ENCODE peak calls at places on chromosomes 2 and 18, in six cellular contexts. One of them, this sample, is unnamed.

GRCh38 chr18:3449702-3450357 is at the start of gene TGIF1:
- DNase-seq in HepG2: peak; percentile 63
- DNase-seq in GM12878: no peak
- DNase-seq in H1: no peak
- DNase-seq in GM12892: no peak
- DNase-seq in K562: peak; percentile 91
- DNase-seq in this sample: no peak

GRCh38 chr2:17557596-17557995 is 17.1 kb downstream of the VSNL1 start:
- DNase-seq in HepG2: peak; percentile 61
- DNase-seq in GM12878: no peak
- DNase-seq in H1: no peak
- DNase-seq in GM12892: no peak
- DNase-seq in K562: no peak
- DNase-seq in this sample: no peak

GRCh38 chr2:149331023-149331400 is 625 bp downstream of the LYPD6 start:
- DNase-seq in HepG2: no peak
- DNase-seq in GM12878: no peak
- DNase-seq in H1: no peak
- DNase-seq in GM12892: no peak
- DNase-seq in K562: no peak
- DNase-seq in this sample: no peak

GRCh38 chr2:235270951-235271350 is 222.9 kb upstream of the AGAP1 start:
- DNase-seq in HepG2: no peak
- DNase-seq in GM12878: peak; percentile 25
- DNase-seq in H1: no peak
- DNase-seq in GM12892: no peak
- DNase-seq in K562: peak; percentile 3
- DNase-seq in this sample: peak; percentile 18

GRCh38 chr18:49015886-49016647 is 65.3 kb upstream of the SMAD7 start:
- DNase-seq in HepG2: no peak
- DNase-seq in GM12878: no peak
- DNase-seq in H1: no peak
- DNase-seq in GM12892: no peak
- DNase-seq in K562: no peak
- DNase-seq in this sample: no peak

GRCh38 chr2:70477473-70477872 is 76.2 kb downstream of the TGFA start:
- DNase-seq in HepG2: peak; percentile 39
- DNase-seq in GM12878: no peak
- DNase-seq in H1: peak; percentile 23
- DNase-seq in GM12892: no peak
- DNase-seq in K562: peak; percentile 11
- DNase-seq in this sample: no peak

GRCh38 chr18:4017479-4017878 is 437.6 kb downstream of the DLGAP1 start:
- DNase-seq in HepG2: no peak
- DNase-seq in GM12878: no peak
- DNase-seq in H1: peak; percentile 46
- DNase-seq in GM12892: no peak
- DNase-seq in K562: peak; percentile 20
- DNase-seq in this sample: no peak

GRCh38 chr2:165455940-165456479 is 13.5 kb upstream of the CSRNP3 start:
- DNase-seq in HepG2: no peak
- DNase-seq in GM12878: no peak
- DNase-seq in H1: no peak
- DNase-seq in GM12892: no peak
- DNase-seq in K562: no peak
- DNase-seq in this sample: no peak

GRCh38 chr2:9382604-9383235 is 40.6 kb downstream of the ITGB1BP1 start:
- DNase-seq in HepG2: no peak
- DNase-seq in GM12878: no peak
- DNase-seq in H1: no peak
- DNase-seq in GM12892: no peak
- DNase-seq in K562: no peak
- DNase-seq in this sample: no peak

GRCh38 chr18:51498085-51498855 is 300.8 kb upstream of the MEX3C start:
- DNase-seq in HepG2: no peak
- DNase-seq in GM12878: no peak
- DNase-seq in H1: no peak
- DNase-seq in GM12892: no peak
- DNase-seq in K562: no peak
- DNase-seq in this sample: no peak

GRCh38 chr18:9319333-9319732 is 15.2 kb upstream of the TWSG1 start:
- DNase-seq in HepG2: no peak
- DNase-seq in GM12878: no peak
- DNase-seq in H1: no peak
- DNase-seq in GM12892: no peak
- DNase-seq in K562: no peak
- DNase-seq in this sample: no peak

GRCh38 chr2:218130822-218131221 is 5.0 kb downstream of the CXCR2 start:
- DNase-seq in HepG2: no peak
- DNase-seq in GM12878: no peak
- DNase-seq in H1: no peak
- DNase-seq in GM12892: no peak
- DNase-seq in K562: no peak
- DNase-seq in this sample: no peak

GRCh38 chr18:42068030-42068429 is 113.0 kb downstream of the PIK3C3 start:
- DNase-seq in HepG2: no peak
- DNase-seq in GM12878: no peak
- DNase-seq in H1: no peak
- DNase-seq in GM12892: no peak
- DNase-seq in K562: no peak
- DNase-seq in this sample: no peak

GRCh38 chr18:62069556-62069955 is 117.3 kb downstream of the PIGN start:
- DNase-seq in HepG2: no peak
- DNase-seq in GM12878: no peak
- DNase-seq in H1: no peak
- DNase-seq in GM12892: no peak
- DNase-seq in K562: no peak
- DNase-seq in this sample: no peak

GRCh38 chr2:98269274-98269673 is 77.0 kb upstream of the CNGA3 start:
- DNase-seq in HepG2: peak; percentile 44
- DNase-seq in GM12878: no peak
- DNase-seq in H1: no peak
- DNase-seq in GM12892: no peak
- DNase-seq in K562: peak; percentile 33
- DNase-seq in this sample: peak; percentile 19

GRCh38 chr2:61943251-61943650 is 37.8 kb downstream of the COMMD1 start:
- DNase-seq in HepG2: no peak
- DNase-seq in GM12878: peak; percentile 16
- DNase-seq in H1: no peak
- DNase-seq in GM12892: no peak
- DNase-seq in K562: no peak
- DNase-seq in this sample: no peak

GRCh38 chr2:239575931-239576445 is 175.2 kb upstream of the HDAC4 start:
- DNase-seq in HepG2: no peak
- DNase-seq in GM12878: no peak
- DNase-seq in H1: no peak
- DNase-seq in GM12892: no peak
- DNase-seq in K562: no peak
- DNase-seq in this sample: no peak

GRCh38 chr2:88834376-88834775 is 142.9 kb downstream of the RPIA start:
- DNase-seq in HepG2: no peak
- DNase-seq in GM12878: no peak
- DNase-seq in H1: no peak
- DNase-seq in GM12892: no peak
- DNase-seq in K562: no peak
- DNase-seq in this sample: no peak

GRCh38 chr2:8263931-8264330 is 417.9 kb upstream of the ID2 start:
- DNase-seq in HepG2: no peak
- DNase-seq in GM12878: no peak
- DNase-seq in H1: no peak
- DNase-seq in GM12892: no peak
- DNase-seq in K562: no peak
- DNase-seq in this sample: no peak

GRCh38 chr2:6917761-6918421 is 679 bp downstream of the RNF144A start:
- DNase-seq in HepG2: no peak
- DNase-seq in GM12878: no peak
- DNase-seq in H1: no peak
- DNase-seq in GM12892: no peak
- DNase-seq in K562: no peak
- DNase-seq in this sample: no peak

DNA sequence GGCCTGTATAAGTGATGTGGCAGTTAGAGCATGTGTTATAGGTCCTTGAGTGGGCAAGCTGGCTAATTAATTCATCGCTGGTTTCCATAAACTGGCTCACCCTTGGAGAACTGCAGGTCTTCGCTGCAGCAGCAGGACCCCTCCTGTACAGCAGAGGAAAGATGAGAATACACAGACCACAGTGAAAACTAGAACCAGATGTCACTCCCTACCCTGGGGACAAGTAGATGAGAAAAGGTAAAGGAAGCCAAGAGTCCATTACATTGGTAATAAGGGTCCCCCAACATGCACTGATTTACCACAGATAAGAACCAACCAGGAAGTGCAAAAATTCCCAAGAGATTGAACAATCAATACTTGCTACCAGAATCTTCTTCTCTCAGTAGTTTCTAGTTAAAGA is 415.6 kb upstream of the LYPD1 start:
- DNase-seq in HepG2: no peak
- DNase-seq in GM12878: no peak
- DNase-seq in H1: no peak
- DNase-seq in GM12892: no peak
- DNase-seq in K562: no peak
- DNase-seq in this sample: no peak
- TF ChIP-seq POLR2AphosphoS5 in HepG2: no peak
- TF ChIP-seq POLR2AphosphoS5 in GM12878: no peak
- TF ChIP-seq POLR2AphosphoS5 in H1: no peak
- TF ChIP-seq POLR2AphosphoS5 in GM12892: no peak
- TF ChIP-seq POLR2AphosphoS5 in K562: no peak
- TF ChIP-seq POLR2AphosphoS5 in this sample: no peak

DNA sequence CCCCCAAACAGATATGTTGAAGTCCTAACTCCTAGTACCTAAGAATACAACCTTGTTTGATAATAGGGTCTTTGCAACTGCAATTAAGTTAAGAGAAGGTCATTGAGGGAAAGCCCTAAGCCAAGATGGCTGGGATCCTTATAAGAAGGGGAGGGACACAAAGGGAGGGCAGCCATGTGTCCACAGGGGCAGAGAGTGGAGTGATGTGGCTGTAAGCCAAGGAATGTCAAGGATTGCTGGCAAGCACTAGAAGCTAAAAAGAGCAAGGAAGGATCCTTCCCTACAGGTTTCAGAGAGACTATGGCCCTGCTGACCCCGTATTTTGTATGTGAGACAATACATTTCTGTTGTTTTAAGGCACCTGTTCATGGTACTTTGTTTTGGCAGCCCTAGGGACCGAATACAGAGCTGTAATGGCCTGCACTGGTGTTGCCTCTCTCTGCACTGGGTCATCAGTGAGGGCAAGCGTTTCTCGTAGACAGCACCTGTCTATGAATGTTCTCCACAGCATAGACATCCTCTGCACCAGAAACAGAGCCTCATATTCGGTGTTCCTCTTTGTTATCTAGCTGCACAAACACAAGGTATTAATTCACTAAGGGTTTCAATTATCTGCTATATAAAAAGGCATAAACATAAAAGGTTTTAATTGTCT is 75.4 kb upstream of the AQP4 start:
- DNase-seq in HepG2: no peak
- DNase-seq in GM12878: no peak
- DNase-seq in H1: no peak
- DNase-seq in GM12892: no peak
- DNase-seq in K562: no peak
- DNase-seq in this sample: no peak
- TF ChIP-seq POLR2A in HepG2: no peak
- TF ChIP-seq POLR2A in GM12878: no peak
- TF ChIP-seq POLR2A in H1: no peak
- TF ChIP-seq POLR2A in GM12892: no peak
- TF ChIP-seq POLR2A in K562: no peak
- TF ChIP-seq POLR2A in this sample: no peak

DNA sequence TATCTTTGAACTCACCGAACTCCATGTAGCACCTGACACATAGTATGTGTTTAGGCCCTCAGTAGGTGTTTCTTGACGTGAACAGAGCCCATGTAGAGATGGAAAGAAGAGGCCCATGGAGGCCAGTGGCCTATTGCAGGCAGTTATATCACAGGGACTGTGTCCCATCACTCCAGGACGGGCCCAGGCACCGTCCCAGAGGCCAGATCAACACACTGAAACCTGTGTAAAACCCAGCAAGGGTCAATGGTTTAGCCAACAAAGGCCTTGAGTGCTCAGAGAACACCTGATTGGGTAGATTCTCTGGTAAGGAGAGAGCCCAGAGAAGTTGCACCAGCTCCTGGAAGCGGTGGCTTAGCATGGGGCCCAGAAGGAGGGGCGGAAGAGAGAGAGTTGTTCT is 82.8 kb downstream of the INHBB start:
- DNase-seq in HepG2: no peak
- DNase-seq in GM12878: no peak
- DNase-seq in H1: no peak
- DNase-seq in GM12892: no peak
- DNase-seq in K562: no peak
- DNase-seq in this sample: no peak
- TF ChIP-seq TAF1 in HepG2: no peak
- TF ChIP-seq TAF1 in GM12878: no peak
- TF ChIP-seq TAF1 in H1: no peak
- TF ChIP-seq TAF1 in GM12892: no peak
- TF ChIP-seq TAF1 in K562: no peak
- TF ChIP-seq TAF1 in this sample: no peak

DNA sequence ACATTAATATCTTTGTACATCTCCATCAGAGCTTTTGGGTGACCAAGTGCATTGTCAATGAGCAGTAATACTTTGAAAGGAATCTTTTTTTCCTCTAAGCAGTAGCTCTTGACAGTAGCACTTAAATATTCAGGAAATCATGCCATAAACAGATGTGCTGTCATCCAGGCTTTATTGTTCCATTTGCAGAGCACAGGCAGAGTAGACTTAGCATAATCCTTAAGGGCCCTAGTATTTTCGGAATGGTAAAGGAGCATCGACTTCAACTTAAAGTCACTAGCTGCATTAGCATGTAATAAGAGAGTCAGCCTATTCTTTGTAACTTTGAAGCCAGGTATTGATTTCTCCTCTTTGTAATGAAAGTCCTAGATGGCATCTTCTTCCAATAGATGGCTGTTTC is 121.8 kb upstream of the CWC22 start:
- DNase-seq in HepG2: no peak
- DNase-seq in GM12878: no peak
- DNase-seq in H1: no peak
- DNase-seq in GM12892: no peak
- DNase-seq in K562: no peak
- DNase-seq in this sample: no peak
- TF ChIP-seq POLR2AphosphoS5 in HepG2: no peak
- TF ChIP-seq POLR2AphosphoS5 in GM12878: no peak
- TF ChIP-seq POLR2AphosphoS5 in H1: no peak
- TF ChIP-seq POLR2AphosphoS5 in GM12892: no peak
- TF ChIP-seq POLR2AphosphoS5 in K562: no peak
- TF ChIP-seq POLR2AphosphoS5 in this sample: no peak

DNA sequence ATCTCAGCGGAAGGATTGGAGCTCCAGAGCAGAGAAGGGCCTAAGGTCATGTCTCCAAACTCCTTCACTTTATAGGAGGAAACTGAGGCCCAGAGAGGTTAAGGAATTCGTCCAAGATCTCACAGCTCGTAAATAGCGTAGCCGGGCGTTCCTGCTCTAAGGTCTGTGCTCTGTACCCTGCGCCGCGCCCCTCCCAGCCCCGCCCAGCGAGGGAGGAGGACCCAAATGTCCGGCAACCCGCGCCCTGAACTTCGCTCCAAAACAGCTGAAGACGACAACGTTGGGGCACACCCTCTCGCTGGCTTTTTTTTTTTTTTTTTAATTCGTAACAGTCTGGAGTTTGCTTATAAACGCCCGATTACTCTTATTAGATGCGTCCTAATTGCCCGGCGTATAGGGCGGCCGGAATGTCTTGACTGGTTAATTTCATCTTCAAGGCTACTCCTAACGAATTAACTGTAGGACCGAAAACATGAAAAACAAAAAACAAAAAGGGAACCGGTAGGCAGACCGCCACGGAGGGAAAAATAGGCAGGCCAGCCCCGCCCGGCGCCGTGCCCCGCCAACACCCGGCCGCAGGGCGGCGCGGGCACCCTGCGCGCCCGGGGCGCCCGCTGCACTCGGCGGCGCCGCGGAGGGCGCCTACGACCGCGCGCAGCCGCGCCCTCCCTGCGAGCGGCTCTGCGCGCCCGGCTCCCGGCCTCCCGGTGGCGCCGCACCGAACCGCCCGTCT is 928 bp upstream of the FOSL2 start:
- DNase-seq in HepG2: peak; percentile 72
- DNase-seq in GM12878: no peak
- DNase-seq in H1: no peak
- DNase-seq in GM12892: peak; percentile 45
- DNase-seq in K562: peak; percentile 72
- DNase-seq in this sample: peak; percentile 42
- TF ChIP-seq POLR2A in HepG2: no peak
- TF ChIP-seq POLR2A in GM12878: no peak
- TF ChIP-seq POLR2A in H1: no peak
- TF ChIP-seq POLR2A in GM12892: no peak
- TF ChIP-seq POLR2A in K562: no peak
- TF ChIP-seq POLR2A in this sample: no peak

This sample was measured in GM12891.